ENCODE peak calls at places on chromosomes 16 and 17, in four cellular contexts. I, C, T and B are unnamed samples.

GRCh38 chr17:63537991-63538692 is 12.1 kb upstream of the DCAF7 start:
- DNase-seq in C (no peak), T (no peak), I (no peak), B (no peak)

GRCh38 chr17:79977711-79978544 is 57.7 kb downstream of the TBC1D16 start:
- DNase-seq in C (peak; percentile 82), T (peak; percentile 4), I (no peak), B (no peak)

GRCh38 chr17:70137451-70138230 is 31.7 kb upstream of the KCNJ2 start:
- DNase-seq in T (no peak), I (no peak), C (no peak), B (peak; percentile 91)

GRCh38 chr16:3695610-3696369 is 21.5 kb downstream of the TRAP1 start:
- DNase-seq in I (peak; percentile 63), T (no peak), C (no peak), B (no peak)

GRCh38 chr17:68383443-68384321 is 73.6 kb downstream of the WIPI1 start:
- DNase-seq in I (no peak), T (peak; percentile 36), C (no peak), B (peak; percentile 65)

GRCh38 chr17:77824102-77824779 is 134.3 kb upstream of the TNRC6C start:
- DNase-seq in C (no peak), I (no peak), T (no peak), B (no peak)

GRCh38 chr17:16938031-16938430 is 33.9 kb downstream of the TNFRSF13B start:
- DNase-seq in T (no peak), C (no peak), I (peak; percentile 8), B (no peak)

GRCh38 chr17:19000531-19001011 is 4.0 kb downstream of the FAM83G start:
- DNase-seq in I (peak; percentile 58), C (no peak), T (no peak), B (no peak)

GRCh38 chr16:2752850-2753522 is 548 bp downstream of the SRRM2 start:
- DNase-seq in C (no peak), I (peak; percentile 86), T (peak; percentile 61), B (no peak)

GRCh38 chr17:57037401-57037800 is 47.6 kb upstream of the AKAP1 start:
- DNase-seq in C (no peak), I (no peak), T (no peak), B (no peak)

GRCh38 chr17:27513849-27514248 is 57.6 kb downstream of the KSR1 start:
- DNase-seq in T (no peak), C (no peak), I (no peak), B (no peak)

GRCh38 chr17:77831497-77832179 is 126.9 kb upstream of the TNRC6C start:
- DNase-seq in T (no peak), C (no peak), I (no peak), B (peak; percentile 65)

GRCh38 chr17:16941072-16941641 is 30.8 kb downstream of the TNFRSF13B start:
- DNase-seq in T (no peak), C (no peak), I (peak; percentile 13), B (no peak)

GRCh38 chr17:59870482-59870881 is 22.3 kb downstream of the TUBD1 start:
- DNase-seq in T (no peak), I (no peak), C (no peak), B (no peak)

GRCh38 chr17:17570798-17571716 is 20.5 kb downstream of the PEMT start:
- DNase-seq in I (peak; percentile 39), T (no peak), C (no peak), B (no peak)

GRCh38 chr17:72501404-72502110 is 380.7 kb downstream of the SOX9 start:
- DNase-seq in I (peak; percentile 90), T (no peak), C (no peak), B (no peak)

GRCh38 chr17:65556014-65556909 is 5.2 kb downstream of the AXIN2 start:
- DNase-seq in I (peak; percentile 89), C (peak; percentile 92), T (peak; percentile 88), B (no peak)

GRCh38 chr16:73956592-73957495 is 339.8 kb upstream of the PSMD7 start:
- DNase-seq in C (no peak), I (peak; percentile 54), T (no peak), B (no peak)
- TF ChIP-seq CTCF in C (peak; percentile 59), I (peak; percentile 73), T (peak; percentile 61), B (peak; percentile 94)

GRCh38 chr16:51150159-51150893 is 744 bp downstream of the SALL1 start:
- DNase-seq in C (no peak), I (no peak), T (no peak), B (no peak)
- H3K4me3 ChIP-seq in C (peak overlapping the region; percentile 87), I (peak overlapping the region; percentile 45), T (no peak overlapping the region), B (peak overlapping the region; percentile 94)

DNA sequence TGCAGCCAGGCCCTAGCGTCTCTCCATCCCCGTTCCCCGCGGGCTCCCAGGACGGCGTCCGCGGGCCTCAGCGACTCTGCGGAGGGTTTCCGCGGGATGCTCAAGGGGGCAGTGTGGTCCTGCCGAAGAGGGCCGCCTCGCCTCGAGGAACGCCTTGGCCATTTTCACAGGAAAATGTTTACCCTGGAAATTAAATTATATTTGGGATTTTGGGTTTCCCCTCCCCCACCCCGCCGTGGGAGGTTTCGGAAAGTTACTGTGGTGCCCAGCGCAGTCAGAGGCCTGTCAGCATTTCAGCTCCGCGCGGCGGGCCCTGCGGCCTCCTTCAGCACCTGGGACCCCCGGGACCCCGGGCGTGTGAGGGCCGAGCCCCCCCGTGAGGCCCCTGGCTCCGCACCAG is 94.5 kb downstream of the PCTP start:
- DNase-seq in I (peak; percentile 39), C (peak; percentile 85), T (peak; percentile 19), B (no peak)
- TF ChIP-seq CTCF in I (peak; percentile 51), C (peak; percentile 42), T (no peak), B (peak; percentile 59)

DNA sequence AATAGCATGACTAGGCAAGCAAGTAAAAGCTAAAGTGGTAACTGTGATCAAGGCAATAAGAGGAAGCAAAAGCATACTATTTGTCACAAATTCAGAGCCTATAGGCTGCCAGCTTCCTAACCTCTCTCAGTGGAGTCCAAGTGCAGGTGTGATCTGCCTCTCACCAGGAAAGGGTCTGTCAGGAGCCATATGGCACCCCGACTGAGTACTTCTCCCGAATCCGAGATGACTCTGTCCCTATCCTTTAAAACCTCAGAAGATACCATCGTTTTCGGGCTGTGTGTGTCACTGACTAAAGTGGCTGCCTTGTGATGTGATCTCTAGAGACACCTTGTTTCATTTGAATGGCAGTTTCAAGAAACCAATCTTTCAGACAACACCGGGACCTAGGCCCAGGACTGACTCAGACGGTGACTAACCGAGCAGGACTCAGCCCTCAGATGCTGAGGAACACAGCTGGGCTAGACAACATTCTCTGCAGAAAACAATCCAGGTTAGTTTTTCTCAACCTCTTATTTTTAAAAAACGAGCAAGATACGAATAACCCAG is 63.6 kb downstream of the SMG6 start:
- DNase-seq in C (no peak), I (peak; percentile 33), T (peak; percentile 35), B (no peak)
- H3K4me3 ChIP-seq in C (no peak overlapping the region), I (no peak overlapping the region), T (no peak overlapping the region), B (no peak overlapping the region)

GRCh38 chr17:67272312-67273050 is 27.5 kb upstream of the HELZ start:
- DNase-seq in C (peak; percentile 26), T (no peak), I (no peak), B (no peak)
- TF ChIP-seq CTCF in C (no peak), T (no peak), I (no peak), B (peak; percentile 22)

DNA sequence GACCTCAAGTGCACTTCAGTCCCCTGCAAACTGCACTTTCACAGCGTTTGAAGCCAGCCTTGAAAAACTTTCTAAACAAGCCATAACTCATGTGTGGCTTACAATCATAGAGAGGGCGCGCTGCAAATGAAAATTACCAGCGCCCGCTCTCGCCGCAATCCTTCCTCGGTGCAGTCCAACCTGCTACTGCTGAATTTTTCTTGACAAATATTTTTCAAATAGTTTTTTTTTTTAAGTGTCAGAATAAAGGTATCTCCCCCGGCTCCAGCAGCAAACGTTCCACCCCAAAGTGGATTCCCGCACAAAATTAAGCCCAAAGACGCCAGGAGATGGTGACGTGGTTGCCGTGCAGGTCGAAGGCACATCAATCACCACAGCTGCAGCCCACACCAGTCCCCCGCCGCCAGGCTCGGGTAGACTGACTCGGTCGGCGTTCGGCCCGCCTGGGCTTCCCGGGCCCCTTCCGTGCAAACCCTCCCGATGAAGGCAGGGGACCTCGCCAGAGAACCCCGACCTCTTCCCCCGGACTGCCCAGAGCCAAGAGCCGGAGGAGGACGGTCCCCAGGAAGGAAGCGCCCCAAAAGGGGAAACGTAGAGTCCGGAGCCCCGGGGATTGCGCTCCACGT is 626 bp downstream of the GRB2 start:
- DNase-seq in I (peak; percentile 42), T (peak; percentile 55), C (peak; percentile 82), B (no peak)
- H3K4me3 ChIP-seq in I (peak overlapping the region; percentile 92), T (peak overlapping the region; percentile 49), C (peak overlapping the region; percentile 90), B (peak overlapping the region; percentile 100)

DNA sequence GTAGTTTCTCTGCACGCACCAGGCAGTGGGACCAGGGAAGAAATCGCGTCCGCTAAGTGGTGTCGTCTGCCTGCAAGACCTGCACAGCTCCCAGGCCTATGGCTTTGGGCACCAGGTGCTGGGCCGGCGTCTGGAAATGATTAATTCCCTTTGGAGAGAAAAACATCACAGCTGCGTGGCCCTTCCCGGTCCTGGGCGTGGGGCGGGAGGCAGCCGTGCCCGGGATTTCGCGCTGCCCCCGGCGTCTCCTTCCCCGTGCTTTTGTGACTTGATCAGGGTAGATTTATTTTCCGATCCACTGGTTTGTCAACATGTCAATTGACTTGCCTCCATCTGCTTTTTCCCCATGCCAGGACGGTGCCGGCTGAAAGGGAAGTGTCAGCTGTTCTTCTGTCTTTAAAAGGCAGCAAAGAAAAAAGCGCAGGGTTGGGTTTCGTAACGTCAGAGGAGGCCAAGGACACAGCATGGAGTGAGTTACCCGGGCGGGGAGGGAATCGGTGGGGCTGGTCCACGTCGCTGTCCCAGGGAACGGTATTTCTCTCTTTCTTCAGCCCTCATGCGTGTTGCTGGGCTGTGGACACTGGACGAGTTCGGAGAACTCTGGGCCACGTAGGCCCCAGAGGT is 188.2 kb upstream of the ZNF469 start:
- DNase-seq in I (no peak), C (no peak), T (no peak), B (peak; percentile 10)
- TF ChIP-seq CTCF in I (no peak), C (no peak), T (no peak), B (peak; percentile 2)